ENCODE peak calls at places on chromosomes 3 and 15, in four cellular contexts. One of them, this sample, is unnamed.

GRCh38 chr3:52244061-52244628 is 1.4 kb upstream of the PPM1M start:
- DNase-seq in K562: no peak
- DNase-seq in HL-60: peak
- DNase-seq in GM12878: peak
- DNase-seq in this sample: peak

GRCh38 chr15:61841461-61841860 is 218.8 kb downstream of the VPS13C start:
- DNase-seq in HL-60: no peak
- DNase-seq in K562: no peak
- DNase-seq in GM12878: no peak
- DNase-seq in this sample: no peak

GRCh38 chr3:178385280-178385952 is 150.8 kb upstream of the KCNMB2 start:
- DNase-seq in GM12878: no peak
- DNase-seq in K562: peak
- DNase-seq in HL-60: no peak
- DNase-seq in this sample: no peak

GRCh38 chr15:71120428-71120944 is 5.2 kb downstream of the THSD4 start:
- DNase-seq in GM12878: no peak
- DNase-seq in K562: no peak
- DNase-seq in HL-60: no peak
- DNase-seq in this sample: no peak

GRCh38 chr3:111589303-111590095 is 5.6 kb downstream of the ZBED2 start:
- DNase-seq in GM12878: no peak
- DNase-seq in K562: no peak
- DNase-seq in HL-60: no peak
- DNase-seq in this sample: no peak

GRCh38 chr15:38130739-38131498 is 121.7 kb upstream of the SPRED1 start:
- DNase-seq in HL-60: peak
- DNase-seq in K562: no peak
- DNase-seq in GM12878: peak
- DNase-seq in this sample: no peak

GRCh38 chr3:30628931-30629590 is 22.7 kb downstream of the TGFBR2 start:
- DNase-seq in HL-60: no peak
- DNase-seq in K562: no peak
- DNase-seq in GM12878: no peak
- DNase-seq in this sample: no peak

GRCh38 chr3:65919841-65920240 is 118.9 kb downstream of the MAGI1 start:
- DNase-seq in GM12878: no peak
- DNase-seq in HL-60: no peak
- DNase-seq in K562: no peak
- DNase-seq in this sample: no peak

GRCh38 chr15:45642203-45642932 is 7.5 kb downstream of the SQOR start:
- DNase-seq in K562: no peak
- DNase-seq in HL-60: no peak
- DNase-seq in GM12878: no peak
- DNase-seq in this sample: no peak

GRCh38 chr3:40152482-40153133 is 156.9 kb upstream of the EIF1B start:
- DNase-seq in K562: no peak
- DNase-seq in HL-60: no peak
- DNase-seq in GM12878: no peak
- DNase-seq in this sample: no peak

GRCh38 chr3:79011821-79012529 is 755.8 kb downstream of the ROBO1 start:
- DNase-seq in GM12878: no peak
- DNase-seq in HL-60: no peak
- DNase-seq in K562: no peak
- DNase-seq in this sample: no peak

GRCh38 chr3:64684715-64685261 is 3.0 kb downstream of the ADAMTS9 start:
- DNase-seq in K562: no peak
- DNase-seq in HL-60: no peak
- DNase-seq in GM12878: no peak
- DNase-seq in this sample: no peak

GRCh38 chr3:44802006-44802405 is 40.4 kb downstream of the KIF15 start:
- DNase-seq in K562: no peak
- DNase-seq in GM12878: no peak
- DNase-seq in HL-60: peak
- DNase-seq in this sample: no peak

GRCh38 chr3:44942202-44942921 is 33.6 kb downstream of the ZDHHC3 start:
- DNase-seq in GM12878: no peak
- DNase-seq in K562: no peak
- DNase-seq in HL-60: no peak
- DNase-seq in this sample: no peak

GRCh38 chr3:174767853-174768382 is 91.2 kb upstream of the NAALADL2 start:
- DNase-seq in HL-60: no peak
- DNase-seq in GM12878: no peak
- DNase-seq in K562: no peak
- DNase-seq in this sample: no peak

GRCh38 chr15:79370716-79371115 is 59.8 kb downstream of the TMED3 start:
- DNase-seq in GM12878: no peak
- DNase-seq in HL-60: peak
- DNase-seq in K562: no peak
- DNase-seq in this sample: no peak

GRCh38 chr3:52851348-52851747 is 16.5 kb upstream of the MUSTN1 start:
- DNase-seq in HL-60: no peak
- DNase-seq in K562: peak
- DNase-seq in GM12878: no peak
- DNase-seq in this sample: peak

GRCh38 chr3:45795509-45795881 is 841 bp downstream of the SLC6A20 start:
- DNase-seq in HL-60: no peak
- DNase-seq in GM12878: no peak
- DNase-seq in K562: no peak
- DNase-seq in this sample: no peak

GRCh38 chr3:14210843-14211594 is 32.4 kb downstream of the LSM3 start:
- DNase-seq in K562: no peak
- DNase-seq in HL-60: no peak
- DNase-seq in GM12878: no peak
- DNase-seq in this sample: no peak

GRCh38 chr3:49803464-49804140 is 541 bp downstream of the INKA1 start:
- DNase-seq in GM12878: no peak
- DNase-seq in K562: peak
- DNase-seq in HL-60: peak
- DNase-seq in this sample: no peak

GRCh38 chr15:51104512-51104911 is 9.8 kb upstream of the TNFAIP8L3 start:
- DNase-seq in K562: no peak
- DNase-seq in GM12878: no peak
- DNase-seq in HL-60: no peak
- DNase-seq in this sample: no peak
- TF ChIP-seq POLR2AphosphoS5 in K562: no peak
- TF ChIP-seq POLR2AphosphoS5 in GM12878: no peak
- TF ChIP-seq POLR2AphosphoS5 in HL-60: no peak
- TF ChIP-seq POLR2AphosphoS5 in this sample: no peak

GRCh38 chr3:154125378-154126030 is 4.3 kb downstream of the ARHGEF26 start:
- DNase-seq in HL-60: no peak
- DNase-seq in K562: no peak
- DNase-seq in GM12878: no peak
- DNase-seq in this sample: no peak

GRCh38 chr3:154121236-154122095 is at the start of gene ARHGEF26:
- DNase-seq in HL-60: peak
- DNase-seq in K562: peak
- DNase-seq in GM12878: no peak
- DNase-seq in this sample: peak

GRCh38 chr3:154120903-154121235 is 321 bp upstream of the ARHGEF26 start:
- DNase-seq in GM12878: no peak
- DNase-seq in K562: no peak
- DNase-seq in HL-60: no peak
- DNase-seq in this sample: no peak

GRCh38 chr3:154122912-154123559 is 1.8 kb downstream of the ARHGEF26 start:
- DNase-seq in HL-60: no peak
- DNase-seq in K562: no peak
- DNase-seq in GM12878: no peak
- DNase-seq in this sample: no peak

DNA sequence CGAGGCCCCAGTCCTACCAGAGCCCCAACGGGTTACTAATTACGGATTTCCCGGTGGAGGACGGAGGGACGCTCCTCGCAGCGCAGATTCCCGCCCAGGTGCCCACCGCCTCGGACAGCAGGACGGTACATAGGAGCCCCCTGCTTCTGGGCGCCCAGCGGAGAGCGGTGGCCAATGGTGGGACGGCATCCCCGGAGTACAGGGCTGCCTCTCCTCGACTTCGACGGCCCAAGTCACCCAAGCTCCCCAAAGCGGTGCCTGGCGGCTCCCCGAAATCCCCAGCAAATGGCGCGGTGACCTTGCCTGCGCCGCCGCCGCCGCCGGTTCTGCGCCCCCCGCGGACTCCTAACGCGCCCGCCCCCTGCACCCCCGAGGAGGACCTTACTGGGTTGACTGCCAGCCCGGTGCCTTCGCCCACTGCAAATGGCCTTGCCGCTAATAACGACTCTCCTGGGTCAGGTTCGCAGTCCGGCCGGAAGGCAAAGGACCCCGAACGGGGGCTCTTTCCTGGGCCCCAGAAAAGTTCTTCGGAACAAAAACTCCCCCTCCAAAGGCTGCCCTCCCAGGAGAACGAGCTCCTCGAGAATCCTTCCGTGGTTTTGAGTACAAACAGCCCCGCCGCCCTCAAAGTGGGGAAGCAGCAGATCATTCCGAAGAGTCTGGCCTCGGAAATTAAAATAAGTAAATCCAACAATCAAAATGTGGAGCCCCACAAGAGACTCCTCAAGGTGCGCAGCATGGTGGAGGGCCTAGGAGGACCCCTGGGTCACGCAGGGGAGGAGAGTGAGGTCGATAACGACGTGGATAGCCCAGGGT is 1.1 kb downstream of the ARHGEF26 start:
- DNase-seq in GM12878: no peak
- DNase-seq in K562: no peak
- DNase-seq in HL-60: no peak
- DNase-seq in this sample: peak
- TF ChIP-seq SPI1 in GM12878: no peak
- TF ChIP-seq SPI1 in K562: no peak
- TF ChIP-seq SPI1 in HL-60: no peak
- TF ChIP-seq SPI1 in this sample: no peak

GRCh38 chr3:73510784-73511183 is 114.0 kb downstream of the PDZRN3 start:
- DNase-seq in K562: no peak
- DNase-seq in GM12878: no peak
- DNase-seq in HL-60: no peak
- DNase-seq in this sample: no peak

GRCh38 chr3:73511555-73511954 is 113.2 kb downstream of the PDZRN3 start:
- DNase-seq in HL-60: no peak
- DNase-seq in K562: no peak
- DNase-seq in GM12878: no peak
- DNase-seq in this sample: no peak

GRCh38 chr3:73513260-73513659 is 111.5 kb downstream of the PDZRN3 start:
- DNase-seq in K562: no peak
- DNase-seq in GM12878: no peak
- DNase-seq in HL-60: no peak
- DNase-seq in this sample: no peak

GRCh38 chr3:73510298-73510697 is 114.4 kb downstream of the PDZRN3 start:
- DNase-seq in HL-60: no peak
- DNase-seq in K562: no peak
- DNase-seq in GM12878: no peak
- DNase-seq in this sample: no peak

DNA sequence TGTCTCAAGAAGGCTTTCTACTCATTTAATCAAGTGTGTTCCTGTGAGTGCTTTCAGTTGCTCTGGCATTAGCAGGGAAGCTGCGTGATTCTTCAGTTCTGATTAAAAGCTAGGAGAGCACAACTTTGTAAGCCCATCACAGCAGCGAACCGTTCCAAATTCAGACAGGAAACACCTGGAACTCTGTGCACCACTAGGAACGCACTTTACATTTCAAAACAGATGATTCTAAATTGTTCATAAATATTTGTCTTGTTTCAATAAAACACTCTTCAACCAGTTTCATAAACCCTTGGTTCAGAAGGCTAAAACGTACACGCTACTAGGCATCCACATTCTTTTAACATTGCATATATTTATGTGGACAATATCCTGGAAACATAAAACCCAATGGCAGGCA is 112.6 kb downstream of the PDZRN3 start:
- DNase-seq in K562: no peak
- DNase-seq in GM12878: no peak
- DNase-seq in HL-60: no peak
- DNase-seq in this sample: no peak
- TF ChIP-seq POLR2AphosphoS5 in K562: no peak
- TF ChIP-seq POLR2AphosphoS5 in GM12878: no peak
- TF ChIP-seq POLR2AphosphoS5 in HL-60: no peak
- TF ChIP-seq POLR2AphosphoS5 in this sample: no peak

DNA sequence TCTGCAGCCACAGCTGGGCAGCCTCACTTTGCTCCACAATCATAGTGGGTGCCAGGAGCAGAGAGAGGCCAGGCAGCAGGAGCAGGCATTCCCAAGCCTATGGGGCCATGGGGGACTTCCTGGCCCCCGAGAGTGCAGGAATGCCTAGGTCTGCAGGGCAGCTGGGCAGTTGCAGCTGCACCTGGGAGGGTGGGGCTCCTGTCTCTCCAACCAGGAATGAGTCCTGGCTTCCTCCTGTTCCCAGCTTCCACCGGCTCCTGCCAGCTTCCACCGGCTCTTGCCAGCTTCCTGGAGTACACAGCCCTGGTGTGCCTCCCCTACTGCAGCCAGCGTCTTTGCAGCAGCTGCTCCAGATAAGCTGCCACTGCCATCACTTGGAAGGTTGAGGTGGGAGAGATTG is 86.3 kb upstream of the CDV3 start:
- DNase-seq in HL-60: no peak
- DNase-seq in GM12878: no peak
- DNase-seq in K562: no peak
- DNase-seq in this sample: no peak
- TF ChIP-seq SPI1 in HL-60: no peak
- TF ChIP-seq SPI1 in GM12878: no peak
- TF ChIP-seq SPI1 in K562: no peak
- TF ChIP-seq SPI1 in this sample: no peak

GRCh38 chr3:158768881-158769518 is 32.9 kb upstream of the MFSD1 start:
- DNase-seq in K562: no peak
- DNase-seq in GM12878: no peak
- DNase-seq in HL-60: no peak
- DNase-seq in this sample: no peak
- TF ChIP-seq POLR2AphosphoS5 in K562: no peak
- TF ChIP-seq POLR2AphosphoS5 in GM12878: no peak
- TF ChIP-seq POLR2AphosphoS5 in HL-60: no peak
- TF ChIP-seq POLR2AphosphoS5 in this sample: no peak

DNA sequence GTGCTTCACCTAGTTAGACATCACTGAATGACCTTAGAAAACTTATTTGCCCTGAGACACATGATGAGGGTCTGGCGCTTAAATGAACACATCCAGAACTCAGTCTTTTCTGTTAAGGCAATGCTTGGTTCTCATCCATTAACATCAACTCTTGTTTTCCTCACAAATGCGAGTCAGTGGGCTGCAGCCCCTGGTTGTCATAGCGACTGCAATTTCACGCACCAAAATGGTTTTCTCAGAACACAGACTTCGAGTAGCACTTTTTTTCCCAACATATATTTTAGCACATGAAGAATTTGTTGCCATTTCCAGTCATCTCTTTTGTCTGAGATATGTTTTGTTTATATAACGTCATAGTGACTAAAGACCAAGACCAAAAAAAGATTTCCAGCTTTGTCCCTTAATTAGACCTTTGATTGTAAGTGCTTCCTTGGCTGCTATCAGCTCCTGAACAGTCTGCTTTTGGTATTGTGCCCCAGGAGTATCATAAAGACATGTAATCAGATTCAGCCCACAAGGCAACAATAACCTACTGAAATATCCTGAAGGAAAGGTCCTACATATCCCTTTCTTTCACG is 68.5 kb downstream of the GPR176 start:
- DNase-seq in HL-60: no peak
- DNase-seq in K562: no peak
- DNase-seq in GM12878: no peak
- DNase-seq in this sample: no peak
- TF ChIP-seq SPI1 in HL-60: no peak
- TF ChIP-seq SPI1 in K562: no peak
- TF ChIP-seq SPI1 in GM12878: no peak
- TF ChIP-seq SPI1 in this sample: no peak

GRCh38 chr3:188156051-188156450 is 2.1 kb downstream of the LPP start:
- DNase-seq in GM12878: no peak
- DNase-seq in HL-60: no peak
- DNase-seq in K562: no peak
- DNase-seq in this sample: no peak
- TF ChIP-seq POLR2AphosphoS5 in GM12878: no peak
- TF ChIP-seq POLR2AphosphoS5 in HL-60: no peak
- TF ChIP-seq POLR2AphosphoS5 in K562: no peak
- TF ChIP-seq POLR2AphosphoS5 in this sample: no peak